ENCODE peak calls at places on chromosome 15, in nine cellular contexts. K, F, D, J, Q, V, R, L and U are unnamed samples.

GRCh38 chr15:74651251-74651741 is 35.7 kb downstream of the CLK3 start:
- DNase-seq in L (no peak), V (no peak), K (no peak), R (no peak), Q (no peak), F (no peak), J (no peak), D (no peak), U (no peak)

GRCh38 chr15:99514306-99514705 is 51.5 kb upstream of the MEF2A start:
- DNase-seq in F (no peak), R (no peak), V (no peak), K (no peak), D (no peak), Q (no peak), J (no peak), L (no peak), U (no peak)

GRCh38 chr15:62847900-62848489 is 194.6 kb upstream of the TPM1 start:
- DNase-seq in L (no peak), D (peak; percentile 79), V (peak; percentile 83), J (peak; percentile 81), K (peak; percentile 87), F (peak; percentile 31), R (peak; percentile 78), Q (peak; percentile 54), U (no peak)

GRCh38 chr15:80010131-80010673 is 39.2 kb upstream of the BCL2A1 start:
- DNase-seq in F (no peak), V (no peak), R (no peak), J (no peak), L (no peak), K (no peak), D (no peak), Q (no peak), U (no peak)

GRCh38 chr15:82572311-82572710 is 32.1 kb upstream of the RPS17 start:
- DNase-seq in Q (peak; percentile 8), J (no peak), K (no peak), V (no peak), D (no peak), R (no peak), L (no peak), F (no peak), U (no peak)

GRCh38 chr15:88243895-88244787 is 12.4 kb downstream of the NTRK3 start:
- DNase-seq in Q (peak; percentile 13), F (no peak), L (no peak), J (no peak), D (peak; percentile 59), V (no peak), R (no peak), K (peak; percentile 65), U (no peak)

GRCh38 chr15:58755350-58755749 is 5.8 kb upstream of the ADAM10 start:
- DNase-seq in L (no peak), F (no peak), R (no peak), J (no peak), V (no peak), Q (no peak), D (no peak), K (no peak), U (no peak)

GRCh38 chr15:59437777-59438574 is at the start of gene FAM81A:
- DNase-seq in L (peak; percentile 73), D (peak; percentile 96), J (peak; percentile 91), Q (peak; percentile 47), K (peak; percentile 78), V (peak; percentile 80), F (peak; percentile 47), R (peak; percentile 88), U (peak; percentile 74)

GRCh38 chr15:72135719-72136118 is 17.5 kb downstream of the SENP8 start:
- DNase-seq in V (no peak), J (no peak), D (no peak), R (no peak), Q (peak; percentile 29), L (no peak), F (no peak), K (no peak), U (no peak)

GRCh38 chr15:25178835-25179672 is 224.3 kb downstream of the SNRPN start:
- DNase-seq in K (peak; percentile 11), L (peak; percentile 3), Q (no peak), F (no peak), D (no peak), R (peak; percentile 5), J (peak; percentile 40), V (peak; percentile 3), U (no peak)

GRCh38 chr15:93932164-93932776 is 299.1 kb upstream of the MCTP2 start:
- DNase-seq in V (no peak), R (no peak), Q (no peak), L (no peak), K (no peak), J (no peak), F (no peak), D (no peak), U (no peak)

GRCh38 chr15:68601206-68602197 is 22.7 kb downstream of the CORO2B start:
- DNase-seq in L (no peak), D (no peak), R (peak; percentile 55), Q (no peak), K (no peak), J (no peak), F (no peak), V (no peak), U (no peak)

GRCh38 chr15:65038838-65039237 is 6.3 kb upstream of the SLC51B start:
- DNase-seq in L (no peak), Q (no peak), F (no peak), K (no peak), D (no peak), J (no peak), V (no peak), R (no peak), U (no peak)
- TF ChIP-seq POLR2A in L (no peak), Q (no peak), F (no peak), K (no peak), D (no peak), J (no peak), V (no peak), R (no peak), U (no peak)

GRCh38 chr15:46815765-46816164 is 901.5 kb upstream of the SEMA6D start:
- DNase-seq in F (no peak), V (peak; percentile 7), D (no peak), Q (no peak), L (no peak), J (no peak), R (no peak), K (no peak), U (no peak)
- H3K4me3 ChIP-seq in F (no peak overlapping the region), V (no peak overlapping the region), D (no peak overlapping the region), Q (no peak overlapping the region), L (no peak overlapping the region), J (no peak overlapping the region), R (no peak overlapping the region), K (no peak overlapping the region), U (no peak overlapping the region)

GRCh38 chr15:36921484-36922091 is 178.8 kb downstream of the MEIS2 start:
- DNase-seq in L (no peak), Q (no peak), K (no peak), V (no peak), D (no peak), J (no peak), R (no peak), F (no peak), U (no peak)

GRCh38 chr15:36924076-36924475 is 176.3 kb downstream of the MEIS2 start:
- DNase-seq in J (no peak), L (no peak), V (no peak), F (no peak), R (no peak), D (no peak), Q (no peak), K (no peak), U (no peak)

GRCh38 chr15:36925671-36926421 is 174.5 kb downstream of the MEIS2 start:
- DNase-seq in F (no peak), V (no peak), J (no peak), K (no peak), D (no peak), R (no peak), L (no peak), Q (no peak), U (no peak)

GRCh38 chr15:36931434-36931833 is 168.9 kb downstream of the MEIS2 start:
- DNase-seq in D (no peak), J (no peak), K (no peak), Q (no peak), L (no peak), F (no peak), V (no peak), R (no peak), U (no peak)

GRCh38 chr15:36926422-36926815 is 173.9 kb downstream of the MEIS2 start:
- DNase-seq in R (no peak), Q (no peak), L (no peak), K (no peak), J (no peak), D (no peak), V (no peak), F (no peak), U (no peak)
- H3K27ac ChIP-seq in R (no peak overlapping the region), Q (no peak overlapping the region), L (no peak overlapping the region), K (no peak overlapping the region), J (peak overlapping the region; percentile 16), D (no peak overlapping the region), V (no peak overlapping the region), F (no peak overlapping the region), U (no peak overlapping the region)

GRCh38 chr15:47715856-47716445 is 1.4 kb upstream of the SEMA6D start:
- DNase-seq in K (no peak), L (no peak), Q (peak; percentile 47), J (no peak), V (no peak), D (no peak), F (no peak), R (peak; percentile 64), U (no peak)

GRCh38 chr15:47717036-47717611 is at the start of gene SEMA6D:
- DNase-seq in D (peak; percentile 15), R (peak; percentile 77), Q (peak; percentile 85), J (peak; percentile 89), L (peak; percentile 79), K (peak; percentile 79), V (peak; percentile 72), F (peak; percentile 64), U (peak; percentile 80)

GRCh38 chr15:47720555-47720954 is 3.2 kb downstream of the SEMA6D start:
- DNase-seq in V (no peak), L (no peak), R (no peak), K (no peak), Q (peak; percentile 20), D (no peak), F (no peak), J (no peak), U (no peak)

GRCh38 chr15:47719730-47720129 is 2.4 kb downstream of the SEMA6D start:
- DNase-seq in K (no peak), R (no peak), J (no peak), F (no peak), L (no peak), V (no peak), Q (no peak), D (no peak), U (no peak)

GRCh38 chr15:47718474-47719440 is 1.5 kb downstream of the SEMA6D start:
- DNase-seq in V (peak; percentile 45), Q (peak; percentile 54), L (peak; percentile 23), J (peak; percentile 61), K (peak; percentile 56), R (peak; percentile 58), F (peak; percentile 17), D (no peak), U (peak; percentile 38)
- TF ChIP-seq POLR2A in V (no peak), Q (no peak), L (no peak), J (no peak), K (no peak), R (no peak), F (no peak), D (no peak), U (peak; percentile 40)

GRCh38 chr15:89665449-89666146 is 10.3 kb upstream of the KIF7 start:
- DNase-seq in V (peak; percentile 63), Q (peak; percentile 59), J (peak; percentile 83), F (no peak), D (peak; percentile 71), R (peak; percentile 67), L (peak; percentile 18), K (peak; percentile 79), U (no peak)
- H3K4me3 ChIP-seq in V (peak overlapping the region; percentile 50), Q (peak overlapping the region; percentile 15), J (peak overlapping the region; percentile 17), F (peak overlapping the region; percentile 47), D (peak overlapping the region; percentile 50), R (peak overlapping the region; percentile 39), L (peak overlapping the region; percentile 35), K (peak overlapping the region; percentile 54), U (peak overlapping the region; percentile 60)